ENCODE peak calls at places on chromosome 17, in five cellular contexts. M is sigmoid colon, H is esophagus muscularis mucosa, Q is A549, J is heart right ventricle. I is an unnamed sample. For H3K9me3, the result is how much of the 10 kb centered on the place peaks cover.

GRCh38 chr17:36525113-36525512 is 9.6 kb downstream of the MYO19 start:
- DNase-seq in M (no peak), H (no peak), Q (no peak), J (no peak), I (no peak)

GRCh38 chr17:2709173-2709661 is 2.3 kb downstream of the CLUH start:
- DNase-seq in M (peak), H (no peak), Q (peak), J (no peak), I (no peak)

GRCh38 chr17:45677770-45678169 is 106.3 kb upstream of the CRHR1 start:
- DNase-seq in M (no peak), H (no peak), Q (peak), J (no peak), I (no peak)

GRCh38 chr17:81457917-81458555 is 54.6 kb downstream of the ACTG1 start:
- DNase-seq in M (no peak), H (no peak), Q (no peak), J (no peak), I (no peak)

GRCh38 chr17:34623856-34624766 is 44.7 kb downstream of the TMEM132E start:
- DNase-seq in M (no peak), H (no peak), Q (no peak), J (no peak), I (no peak)

GRCh38 chr17:32755045-32755805 is 121.7 kb downstream of the MYO1D start:
- DNase-seq in M (no peak), H (no peak), Q (peak), J (no peak), I (no peak)

GRCh38 chr17:33562792-33563191 is 269.7 kb upstream of the ASIC2 start:
- DNase-seq in M (no peak), H (no peak), Q (no peak), J (no peak), I (no peak)

GRCh38 chr17:12388206-12388605 is 277.5 kb upstream of the MYOCD start:
- DNase-seq in M (no peak), H (no peak), Q (peak), J (no peak), I (no peak)

GRCh38 chr17:40471856-40472732 is 28.8 kb downstream of the IGFBP4 start:
- DNase-seq in M (no peak), H (no peak), Q (peak), J (no peak), I (no peak)

GRCh38 chr17:56699186-56699895 is 105.8 kb downstream of the NOG start:
- DNase-seq in M (peak), H (peak), Q (peak), J (peak), I (no peak)

GRCh38 chr17:28206292-28206691 is 112.7 kb upstream of the TMEM97 start:
- DNase-seq in M (no peak), H (no peak), Q (no peak), J (no peak), I (no peak)

GRCh38 chr17:75587718-75588545 is at the start of gene MYO15B:
- DNase-seq in M (peak), H (no peak), Q (no peak), J (peak), I (peak)

GRCh38 chr17:32275060-32276042 is 9.7 kb downstream of the RHBDL3 start:
- DNase-seq in M (no peak), H (no peak), Q (peak), J (peak), I (no peak)

GRCh38 chr17:63222655-63223054 is 223.5 kb downstream of the CYB561 start:
- DNase-seq in M (no peak), H (no peak), Q (peak), J (no peak), I (no peak)

GRCh38 chr17:27469256-27469655 is 13.0 kb downstream of the KSR1 start:
- DNase-seq in M (no peak), H (no peak), Q (no peak), J (no peak), I (no peak)

GRCh38 chr17:35795007-35795870 is at the start of gene MMP28:
- DNase-seq in M (no peak), H (peak), Q (peak), J (peak), I (no peak)

GRCh38 chr17:82754297-82755208 is 2.7 kb downstream of the TBCD start:
- DNase-seq in M (no peak), H (no peak), Q (peak), J (no peak), I (no peak)

GRCh38 chr17:15943971-15944719 is 785 bp upstream of the ADORA2B start:
- DNase-seq in M (peak), H (no peak), Q (no peak), J (no peak), I (no peak)

GRCh38 chr17:74454197-74455024 is 12.0 kb upstream of the CD300A start:
- DNase-seq in M (peak), H (peak), Q (no peak), J (peak), I (no peak)

GRCh38 chr17:4548721-4549531 is 6.3 kb downstream of the MYBBP1A start:
- DNase-seq in M (peak), H (no peak), Q (no peak), J (no peak), I (no peak)

GRCh38 chr17:39669897-39670735 is 1.9 kb downstream of the PNMT start:
- DNase-seq in M (no peak), H (no peak), Q (no peak), J (no peak), I (no peak)

GRCh38 chr17:77011173-77012011 is 129.4 kb upstream of the SEC14L1 start:
- DNase-seq in M (no peak), H (no peak), Q (peak), J (no peak), I (peak)

GRCh38 chr17:5562172-5562571 is 22.1 kb downstream of the NLRP1 start:
- DNase-seq in M (no peak), H (no peak), Q (no peak), J (no peak), I (no peak)

GRCh38 chr17:6989779-6990178 is 6.1 kb upstream of the ALOX12 start:
- DNase-seq in M (no peak), H (no peak), Q (no peak), J (no peak), I (no peak)

GRCh38 chr17:11144358-11145233 is 96.4 kb upstream of the SHISA6 start:
- DNase-seq in M (no peak), H (no peak), Q (peak), J (no peak), I (no peak)

GRCh38 chr17:59008737-59009136 is 97.9 kb downstream of the TRIM37 start:
- DNase-seq in M (no peak), H (no peak), Q (no peak), J (no peak), I (no peak)
- H3K9me3 ChIP-seq in M (under half), H (under half), Q (under half), J (under half), I (under half)

GRCh38 chr17:78823282-78824046 is 17.1 kb downstream of the USP36 start:
- DNase-seq in M (no peak), H (no peak), Q (no peak), J (no peak), I (no peak)
- TF ChIP-seq CTCF in M (no peak), H (no peak), Q (no peak), J (no peak), I (no peak)

DNA sequence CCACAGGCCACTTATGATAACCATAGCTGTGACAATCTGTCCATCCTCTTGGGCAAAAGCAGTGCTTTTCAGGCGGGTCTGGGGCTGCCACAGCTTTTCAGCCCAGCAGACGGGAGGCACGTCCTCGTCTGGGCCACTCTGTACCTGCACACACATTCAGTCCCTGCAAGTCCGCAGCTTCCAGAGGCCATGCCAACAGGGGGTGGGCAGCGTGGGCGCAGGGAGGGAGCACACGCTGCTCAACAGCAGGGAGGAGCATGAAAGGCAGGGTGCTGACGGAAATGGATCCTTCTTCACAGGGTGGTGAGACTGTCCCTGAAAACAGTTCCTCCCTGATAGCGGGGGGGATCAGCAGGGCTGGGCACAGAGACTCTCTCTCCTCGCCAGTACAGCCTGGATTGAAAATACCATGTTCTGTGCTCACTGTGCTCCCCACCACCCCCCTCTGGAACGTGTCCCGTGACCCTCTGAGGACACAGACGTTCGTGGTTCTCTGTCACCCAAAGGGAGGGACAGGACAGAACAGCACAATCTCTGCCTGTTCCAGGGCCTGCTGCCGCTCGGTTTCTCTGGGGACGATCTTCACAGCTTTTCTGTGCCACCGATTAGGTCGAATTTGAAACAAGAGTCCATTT is 41.7 kb downstream of the PEMT start:
- DNase-seq in M (no peak), H (no peak), Q (no peak), J (peak), I (no peak)
- H3K27ac ChIP-seq in M (no peak), H (no peak), Q (no peak), J (peak), I (no peak)

GRCh38 chr17:70109497-70109896 is 34.5 kb downstream of the KCNJ16 start:
- DNase-seq in M (no peak), H (no peak), Q (no peak), J (no peak), I (no peak)
- H3K9me3 ChIP-seq in M (under half), H (under half), Q (under half), J (under half), I (under half)